ENCODE peak calls at places on chromosomes 16 and 17, in six cellular contexts. X is PC-3, Y is SK-N-SH, F is neural progenitor cell, N is GM23248, M is GM23338. H is an unnamed sample.

GRCh38 chr17:73343168-73343634 is 31.4 kb upstream of the CDC42EP4 start:
- DNase-seq in X (no peak), Y (peak; percentile 94), F (peak; percentile 96), N (peak; percentile 90), M (peak; percentile 89), H (no peak)

GRCh38 chr16:51553314-51553713 is 402.2 kb upstream of the SALL1 start:
- DNase-seq in X (no peak), Y (no peak), F (no peak), N (no peak), M (no peak), H (no peak)

GRCh38 chr17:45700171-45701090 is 83.7 kb upstream of the CRHR1 start:
- DNase-seq in X (no peak), Y (no peak), F (no peak), N (no peak), M (no peak), H (no peak)

GRCh38 chr17:55344514-55344997 is 77.1 kb downstream of the MMD start:
- DNase-seq in X (no peak), Y (peak; percentile 23), F (no peak), N (no peak), M (no peak), H (no peak)

GRCh38 chr17:83069571-83069906 is 9.9 kb upstream of the METRNL start:
- DNase-seq in X (no peak), Y (no peak), F (no peak), N (no peak), M (no peak), H (no peak)

GRCh38 chr17:12362853-12363252 is 302.8 kb upstream of the MYOCD start:
- DNase-seq in X (no peak), Y (no peak), F (no peak), N (no peak), M (no peak), H (no peak)

GRCh38 chr16:58462997-58463891 is 36.7 kb upstream of the NDRG4 start:
- DNase-seq in X (no peak), Y (peak; percentile 85), F (peak; percentile 75), N (peak; percentile 26), M (peak; percentile 56), H (no peak)

GRCh38 chr16:88305176-88305575 is 77.6 kb upstream of the ZNF469 start:
- DNase-seq in X (no peak), Y (no peak), F (no peak), N (no peak), M (no peak), H (no peak)

GRCh38 chr17:79840989-79841286 is 1.7 kb upstream of the CBX4 start:
- DNase-seq in X (no peak), Y (no peak), F (no peak), N (no peak), M (no peak), H (no peak)

GRCh38 chr17:49468827-49469385 is 26.2 kb upstream of the NGFR start:
- DNase-seq in X (no peak), Y (no peak), F (no peak), N (peak; percentile 32), M (no peak), H (no peak)

GRCh38 chr17:76909971-76910760 is 42.0 kb downstream of the MGAT5B start:
- DNase-seq in X (peak; percentile 62), Y (no peak), F (peak; percentile 91), N (peak; percentile 52), M (peak; percentile 94), H (peak; percentile 66)

GRCh38 chr16:50642349-50642748 is 38.8 kb downstream of the SNX20 start:
- DNase-seq in X (no peak), Y (no peak), F (no peak), N (no peak), M (no peak), H (no peak)

GRCh38 chr17:48472485-48473281 is 42.7 kb upstream of the SKAP1 start:
- DNase-seq in X (peak; percentile 96), Y (no peak), F (peak; percentile 39), N (peak; percentile 83), M (peak; percentile 51), H (peak; percentile 73)

GRCh38 chr17:13597723-13598347 is 3.9 kb downstream of the HS3ST3A1 start:
- DNase-seq in X (peak; percentile 78), Y (peak; percentile 54), F (peak; percentile 65), N (peak; percentile 73), M (peak; percentile 46), H (peak; percentile 22)

GRCh38 chr17:1186214-1186820 is 6.5 kb upstream of the ABR start:
- DNase-seq in X (peak; percentile 74), Y (no peak), F (no peak), N (peak; percentile 88), M (no peak), H (no peak)

GRCh38 chr16:57424599-57424998 is 20.0 kb downstream of the CCL17 start:
- DNase-seq in X (no peak), Y (no peak), F (no peak), N (no peak), M (no peak), H (no peak)

GRCh38 chr17:76077582-76078110 is 1.3 kb upstream of the ZACN start:
- DNase-seq in X (peak; percentile 19), Y (peak; percentile 80), F (no peak), N (no peak), M (peak; percentile 20), H (no peak)

GRCh38 chr17:50817142-50817751 is 18.1 kb upstream of the WFIKKN2 start:
- DNase-seq in X (peak; percentile 31), Y (peak; percentile 84), F (peak; percentile 76), N (peak; percentile 58), M (peak; percentile 71), H (peak; percentile 60)

GRCh38 chr16:30356401-30357084 is 1.4 kb upstream of the CD2BP2 start:
- DNase-seq in X (no peak), Y (peak; percentile 52), F (no peak), N (peak; percentile 14), M (no peak), H (no peak)

GRCh38 chr17:4573682-4574081 is 10.6 kb upstream of the SMTNL2 start:
- DNase-seq in X (no peak), Y (no peak), F (no peak), N (peak; percentile 38), M (no peak), H (peak; percentile 79)

DNA sequence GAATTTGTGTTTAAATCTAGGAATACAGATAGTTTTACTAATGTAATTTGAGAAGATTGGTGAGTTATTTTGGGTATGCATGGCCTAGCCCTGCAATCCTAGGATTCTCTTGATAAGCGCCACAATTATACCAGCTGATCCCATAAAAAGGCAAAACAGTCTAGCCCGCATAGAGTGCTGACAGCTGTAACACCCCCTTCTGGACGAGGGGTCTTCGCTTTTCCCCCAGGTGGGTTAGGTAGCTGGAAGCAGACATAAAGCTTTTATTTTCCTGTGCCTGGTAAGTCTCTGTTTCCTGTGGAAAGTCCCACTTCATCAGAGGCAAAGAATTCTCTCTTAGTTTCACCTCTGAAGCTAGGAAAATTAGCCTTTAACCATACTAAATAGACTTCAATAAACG is 108.3 kb downstream of the YPEL2 start:
- DNase-seq in X (no peak), Y (no peak), F (no peak), N (no peak), M (no peak), H (peak; percentile 20)
- H2AFZ ChIP-seq in X (no peak overlapping the region), Y (no peak overlapping the region), F (no peak overlapping the region), N (no peak overlapping the region), M (peak overlapping the region; percentile 1), H (peak overlapping the region; percentile 80)

GRCh38 chr17:17567631-17568030 is 23.9 kb downstream of the PEMT start:
- DNase-seq in X (no peak), Y (peak; percentile 65), F (no peak), N (no peak), M (no peak), H (no peak)

GRCh38 chr17:17570207-17570797 is 21.2 kb downstream of the PEMT start:
- DNase-seq in X (peak; percentile 72), Y (peak; percentile 84), F (peak; percentile 72), N (peak; percentile 38), M (peak; percentile 58), H (no peak)

GRCh38 chr17:17569691-17570090 is 21.8 kb downstream of the PEMT start:
- DNase-seq in X (no peak), Y (no peak), F (no peak), N (no peak), M (no peak), H (no peak)

GRCh38 chr17:17567114-17567513 is 24.4 kb downstream of the PEMT start:
- DNase-seq in X (no peak), Y (no peak), F (no peak), N (no peak), M (no peak), H (no peak)

DNA sequence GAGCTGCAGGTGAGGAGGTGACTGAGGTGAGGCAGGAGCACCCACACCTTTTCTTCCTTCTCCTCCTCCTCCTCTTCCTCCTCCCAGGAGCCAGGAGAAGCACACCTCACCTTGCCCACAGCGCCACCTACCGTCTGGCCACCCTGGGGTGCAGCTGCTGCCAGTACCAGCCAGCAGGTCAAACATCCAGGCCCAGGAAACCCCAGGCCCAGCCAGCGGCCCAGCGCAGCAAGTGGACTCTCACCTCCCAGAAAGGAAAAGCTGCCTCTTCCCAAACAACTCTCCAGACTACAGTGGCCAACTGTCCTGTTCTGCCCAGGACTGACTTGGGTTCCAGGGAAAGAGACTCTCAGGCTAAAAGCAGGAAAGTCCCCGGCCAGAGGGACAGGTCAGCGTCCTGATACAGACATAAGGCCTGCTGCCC is 22.7 kb downstream of the PEMT start:
- DNase-seq in X (peak; percentile 85), Y (peak; percentile 85), F (peak; percentile 83), N (peak; percentile 51), M (peak; percentile 88), H (peak; percentile 27)
- TF ChIP-seq EZH2phosphoT487 in X (no peak), Y (no peak), F (no peak), N (no peak), M (no peak), H (no peak)

DNA sequence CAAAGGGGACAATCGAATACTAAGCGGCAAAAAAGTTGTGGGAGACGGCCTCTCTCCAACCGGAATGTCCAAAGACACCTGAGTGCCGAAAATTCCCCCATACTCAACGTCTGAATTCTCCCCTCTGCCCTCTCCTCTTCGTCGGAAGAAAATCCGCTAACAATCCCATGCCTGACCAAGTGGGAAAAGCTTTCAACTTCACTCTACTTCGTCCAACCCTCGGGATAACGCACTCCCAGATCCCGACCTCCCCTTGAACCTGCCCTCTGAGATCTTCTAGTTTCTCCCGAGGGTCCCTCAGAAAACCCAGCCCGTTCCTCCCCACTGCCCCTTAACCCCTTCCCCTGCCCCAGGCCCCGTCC is 960 bp downstream of the AMFR start:
- DNase-seq in X (no peak), Y (no peak), F (no peak), N (peak; percentile 51), M (peak; percentile 30), H (no peak)
- H3F3A ChIP-seq in X (peaks cover 3% of the 10 kb centered on the region), Y (peaks cover 28% of the 10 kb centered on the region), F (peaks cover 39% of the 10 kb centered on the region), N (peaks cover 46% of the 10 kb centered on the region), M (peaks cover 7% of the 10 kb centered on the region), H (peaks cover 19% of the 10 kb centered on the region)

GRCh38 chr17:15220785-15221184 is 44.3 kb downstream of the PMP22 start:
- DNase-seq in X (no peak), Y (no peak), F (no peak), N (peak; percentile 41), M (no peak), H (no peak)
- H2AFZ ChIP-seq in X (no peak overlapping the region), Y (no peak overlapping the region), F (no peak overlapping the region), N (no peak overlapping the region), M (peak overlapping the region; percentile 72), H (no peak overlapping the region)